ENCODE peak calls at places on chromosomes 6 and 20, in nine cellular contexts. One of them, this sample, is unnamed.

GRCh38 chr6:34583461-34583860 is 27.3 kb upstream of the SPDEF start:
- DNase-seq in aorta: peak; percentile 61
- DNase-seq in ascending aorta: no peak
- DNase-seq in H1: no peak
- DNase-seq in kidney: no peak
- DNase-seq in CD8-positive, alpha-beta T cell: peak; percentile 2
- DNase-seq in small intestine: no peak
- DNase-seq in left ventricle myocardium inferior: no peak
- DNase-seq in WERI-Rb-1: peak; percentile 67
- DNase-seq in this sample: no peak

GRCh38 chr20:47879771-47880170 is 94.5 kb upstream of the SULF2 start:
- DNase-seq in aorta: no peak
- DNase-seq in ascending aorta: no peak
- DNase-seq in H1: no peak
- DNase-seq in kidney: no peak
- DNase-seq in CD8-positive, alpha-beta T cell: no peak
- DNase-seq in small intestine: no peak
- DNase-seq in left ventricle myocardium inferior: no peak
- DNase-seq in WERI-Rb-1: no peak
- DNase-seq in this sample: no peak

GRCh38 chr6:41734666-41735426 is 562 bp downstream of the TFEB start:
- DNase-seq in aorta: peak; percentile 94
- DNase-seq in ascending aorta: peak; percentile 35
- DNase-seq in H1: no peak
- DNase-seq in kidney: peak; percentile 95
- DNase-seq in CD8-positive, alpha-beta T cell: peak; percentile 39
- DNase-seq in small intestine: peak; percentile 50
- DNase-seq in left ventricle myocardium inferior: peak; percentile 89
- DNase-seq in WERI-Rb-1: peak; percentile 94
- DNase-seq in this sample: peak; percentile 70

GRCh38 chr6:94510877-94511276 is 1066.5 kb upstream of the MANEA start:
- DNase-seq in aorta: peak; percentile 61
- DNase-seq in ascending aorta: no peak
- DNase-seq in H1: no peak
- DNase-seq in kidney: peak; percentile 62
- DNase-seq in CD8-positive, alpha-beta T cell: no peak
- DNase-seq in small intestine: no peak
- DNase-seq in left ventricle myocardium inferior: no peak
- DNase-seq in WERI-Rb-1: no peak
- DNase-seq in this sample: no peak

GRCh38 chr6:2579241-2579761 is 171.4 kb downstream of the MYLK4 start:
- DNase-seq in aorta: no peak
- DNase-seq in ascending aorta: no peak
- DNase-seq in H1: no peak
- DNase-seq in kidney: no peak
- DNase-seq in CD8-positive, alpha-beta T cell: no peak
- DNase-seq in small intestine: no peak
- DNase-seq in left ventricle myocardium inferior: peak; percentile 21
- DNase-seq in WERI-Rb-1: no peak
- DNase-seq in this sample: no peak

GRCh38 chr6:3272911-3273547 is 14.3 kb downstream of the PSMG4 start:
- DNase-seq in aorta: no peak
- DNase-seq in ascending aorta: no peak
- DNase-seq in H1: no peak
- DNase-seq in kidney: no peak
- DNase-seq in CD8-positive, alpha-beta T cell: no peak
- DNase-seq in small intestine: no peak
- DNase-seq in left ventricle myocardium inferior: no peak
- DNase-seq in WERI-Rb-1: no peak
- DNase-seq in this sample: no peak

GRCh38 chr6:80725156-80725930 is 618.9 kb downstream of the BCKDHB start:
- DNase-seq in aorta: no peak
- DNase-seq in ascending aorta: no peak
- DNase-seq in H1: no peak
- DNase-seq in kidney: no peak
- DNase-seq in CD8-positive, alpha-beta T cell: no peak
- DNase-seq in small intestine: no peak
- DNase-seq in left ventricle myocardium inferior: no peak
- DNase-seq in WERI-Rb-1: no peak
- DNase-seq in this sample: no peak

GRCh38 chr6:9523462-9523861 is 891.4 kb downstream of the TFAP2A start:
- DNase-seq in aorta: no peak
- DNase-seq in ascending aorta: no peak
- DNase-seq in H1: no peak
- DNase-seq in kidney: no peak
- DNase-seq in CD8-positive, alpha-beta T cell: no peak
- DNase-seq in small intestine: no peak
- DNase-seq in left ventricle myocardium inferior: no peak
- DNase-seq in WERI-Rb-1: peak; percentile 27
- DNase-seq in this sample: peak; percentile 88

GRCh38 chr6:147170269-147170668 is 33.9 kb upstream of the STXBP5 start:
- DNase-seq in aorta: no peak
- DNase-seq in ascending aorta: no peak
- DNase-seq in H1: no peak
- DNase-seq in kidney: no peak
- DNase-seq in CD8-positive, alpha-beta T cell: no peak
- DNase-seq in small intestine: no peak
- DNase-seq in left ventricle myocardium inferior: no peak
- DNase-seq in WERI-Rb-1: no peak
- DNase-seq in this sample: peak; percentile 50

GRCh38 chr20:37526839-37527637 is 638 bp downstream of the BLCAP start:
- DNase-seq in aorta: no peak
- DNase-seq in ascending aorta: no peak
- DNase-seq in H1: no peak
- DNase-seq in kidney: no peak
- DNase-seq in CD8-positive, alpha-beta T cell: no peak
- DNase-seq in small intestine: peak; percentile 62
- DNase-seq in left ventricle myocardium inferior: no peak
- DNase-seq in WERI-Rb-1: no peak
- DNase-seq in this sample: peak; percentile 26

GRCh38 chr20:26218301-26218700 is 521.6 kb upstream of the ZNF337 start:
- DNase-seq in aorta: no peak
- DNase-seq in ascending aorta: no peak
- DNase-seq in H1: no peak
- DNase-seq in kidney: no peak
- DNase-seq in CD8-positive, alpha-beta T cell: no peak
- DNase-seq in small intestine: no peak
- DNase-seq in left ventricle myocardium inferior: no peak
- DNase-seq in WERI-Rb-1: no peak
- DNase-seq in this sample: peak; percentile 3

GRCh38 chr6:44253307-44254101 is 3.8 kb downstream of the SLC35B2 start:
- DNase-seq in aorta: peak; percentile 48
- DNase-seq in ascending aorta: no peak
- DNase-seq in H1: no peak
- DNase-seq in kidney: peak; percentile 35
- DNase-seq in CD8-positive, alpha-beta T cell: peak; percentile 42
- DNase-seq in small intestine: peak; percentile 62
- DNase-seq in left ventricle myocardium inferior: no peak
- DNase-seq in WERI-Rb-1: peak; percentile 91
- DNase-seq in this sample: peak; percentile 89

GRCh38 chr6:93679836-93680235 is 260.5 kb upstream of the EPHA7 start:
- DNase-seq in aorta: no peak
- DNase-seq in ascending aorta: no peak
- DNase-seq in H1: no peak
- DNase-seq in kidney: no peak
- DNase-seq in CD8-positive, alpha-beta T cell: no peak
- DNase-seq in small intestine: no peak
- DNase-seq in left ventricle myocardium inferior: no peak
- DNase-seq in WERI-Rb-1: no peak
- DNase-seq in this sample: no peak

GRCh38 chr6:28615955-28616747 is 90.5 kb downstream of the GPX5 start:
- DNase-seq in aorta: no peak
- DNase-seq in ascending aorta: no peak
- DNase-seq in H1: no peak
- DNase-seq in kidney: peak; percentile 58
- DNase-seq in CD8-positive, alpha-beta T cell: no peak
- DNase-seq in small intestine: no peak
- DNase-seq in left ventricle myocardium inferior: no peak
- DNase-seq in WERI-Rb-1: no peak
- DNase-seq in this sample: no peak
- H3K4me3 ChIP-seq in aorta: no peak overlapping the region
- H3K4me3 ChIP-seq in ascending aorta: no peak overlapping the region
- H3K4me3 ChIP-seq in H1: peak overlapping the region; percentile 60
- H3K4me3 ChIP-seq in kidney: no peak overlapping the region
- H3K4me3 ChIP-seq in CD8-positive, alpha-beta T cell: no peak overlapping the region
- H3K4me3 ChIP-seq in small intestine: no peak overlapping the region
- H3K4me3 ChIP-seq in left ventricle myocardium inferior: no peak overlapping the region
- H3K4me3 ChIP-seq in WERI-Rb-1: no peak overlapping the region
- H3K4me3 ChIP-seq in this sample: no peak overlapping the region

DNA sequence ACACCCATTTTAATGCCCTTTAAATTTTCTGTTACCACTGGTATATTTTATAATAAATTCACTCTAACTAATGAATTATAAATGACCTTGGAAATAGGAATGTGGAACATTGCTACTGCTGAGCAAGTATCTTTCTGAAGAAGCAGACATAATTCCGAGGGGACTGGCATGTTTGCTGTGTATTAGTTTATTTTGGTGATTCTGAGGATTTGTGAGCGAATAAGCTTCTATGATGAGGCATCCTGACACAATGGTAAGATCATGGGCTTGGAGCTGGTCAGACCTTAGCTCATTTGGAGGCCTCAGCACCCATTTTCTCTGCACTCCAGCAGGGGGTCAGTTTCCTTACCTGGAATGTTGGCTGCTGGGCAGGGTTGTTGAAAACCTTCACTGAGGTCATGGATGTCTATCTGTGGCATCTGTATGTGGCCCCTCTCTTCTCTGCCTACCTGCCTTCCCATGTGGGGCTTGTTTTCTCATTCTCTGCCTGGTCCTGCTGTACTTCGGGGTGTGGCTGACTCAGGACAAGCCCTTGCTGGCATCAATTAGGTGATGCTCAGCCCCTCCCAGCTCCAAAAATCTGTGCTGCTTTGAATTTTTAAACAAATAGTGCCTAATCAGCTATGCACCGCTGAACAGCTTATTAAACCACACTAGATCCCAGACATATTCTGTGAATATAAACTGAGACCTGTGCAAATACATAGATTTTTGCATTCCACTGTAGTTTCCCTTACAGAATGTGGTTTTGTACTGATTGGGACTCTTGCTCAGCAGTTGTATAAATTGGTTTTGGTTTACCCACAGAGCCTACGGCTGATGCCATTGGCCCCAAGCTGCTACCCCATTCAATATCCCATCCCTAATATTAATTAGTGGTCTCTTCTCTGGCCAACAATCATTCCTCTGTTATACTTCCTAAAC is 10.7 kb downstream of the ARID1B start:
- DNase-seq in aorta: no peak
- DNase-seq in ascending aorta: no peak
- DNase-seq in H1: no peak
- DNase-seq in kidney: no peak
- DNase-seq in CD8-positive, alpha-beta T cell: no peak
- DNase-seq in small intestine: no peak
- DNase-seq in left ventricle myocardium inferior: no peak
- DNase-seq in WERI-Rb-1: no peak
- DNase-seq in this sample: no peak
- H3K4me3 ChIP-seq in aorta: no peak overlapping the region
- H3K4me3 ChIP-seq in ascending aorta: no peak overlapping the region
- H3K4me3 ChIP-seq in H1: no peak overlapping the region
- H3K4me3 ChIP-seq in kidney: no peak overlapping the region
- H3K4me3 ChIP-seq in CD8-positive, alpha-beta T cell: no peak overlapping the region
- H3K4me3 ChIP-seq in small intestine: no peak overlapping the region
- H3K4me3 ChIP-seq in left ventricle myocardium inferior: no peak overlapping the region
- H3K4me3 ChIP-seq in WERI-Rb-1: no peak overlapping the region
- H3K4me3 ChIP-seq in this sample: no peak overlapping the region

GRCh38 chr6:7542065-7542877 is 800 bp downstream of the DSP start:
- DNase-seq in aorta: peak; percentile 80
- DNase-seq in ascending aorta: no peak
- DNase-seq in H1: no peak
- DNase-seq in kidney: peak; percentile 85
- DNase-seq in CD8-positive, alpha-beta T cell: no peak
- DNase-seq in small intestine: peak; percentile 33
- DNase-seq in left ventricle myocardium inferior: peak; percentile 30
- DNase-seq in WERI-Rb-1: no peak
- DNase-seq in this sample: peak; percentile 3
- H3K4me3 ChIP-seq in aorta: peak overlapping the region; percentile 8
- H3K4me3 ChIP-seq in ascending aorta: peak overlapping the region; percentile 76
- H3K4me3 ChIP-seq in H1: peak overlapping the region; percentile 93
- H3K4me3 ChIP-seq in kidney: peak overlapping the region; percentile 75
- H3K4me3 ChIP-seq in CD8-positive, alpha-beta T cell: peak overlapping the region; percentile 41
- H3K4me3 ChIP-seq in small intestine: peak overlapping the region; percentile 75
- H3K4me3 ChIP-seq in left ventricle myocardium inferior: peak overlapping the region; percentile 75
- H3K4me3 ChIP-seq in WERI-Rb-1: peak overlapping the region; percentile 49
- H3K4me3 ChIP-seq in this sample: peak overlapping the region; percentile 43

DNA sequence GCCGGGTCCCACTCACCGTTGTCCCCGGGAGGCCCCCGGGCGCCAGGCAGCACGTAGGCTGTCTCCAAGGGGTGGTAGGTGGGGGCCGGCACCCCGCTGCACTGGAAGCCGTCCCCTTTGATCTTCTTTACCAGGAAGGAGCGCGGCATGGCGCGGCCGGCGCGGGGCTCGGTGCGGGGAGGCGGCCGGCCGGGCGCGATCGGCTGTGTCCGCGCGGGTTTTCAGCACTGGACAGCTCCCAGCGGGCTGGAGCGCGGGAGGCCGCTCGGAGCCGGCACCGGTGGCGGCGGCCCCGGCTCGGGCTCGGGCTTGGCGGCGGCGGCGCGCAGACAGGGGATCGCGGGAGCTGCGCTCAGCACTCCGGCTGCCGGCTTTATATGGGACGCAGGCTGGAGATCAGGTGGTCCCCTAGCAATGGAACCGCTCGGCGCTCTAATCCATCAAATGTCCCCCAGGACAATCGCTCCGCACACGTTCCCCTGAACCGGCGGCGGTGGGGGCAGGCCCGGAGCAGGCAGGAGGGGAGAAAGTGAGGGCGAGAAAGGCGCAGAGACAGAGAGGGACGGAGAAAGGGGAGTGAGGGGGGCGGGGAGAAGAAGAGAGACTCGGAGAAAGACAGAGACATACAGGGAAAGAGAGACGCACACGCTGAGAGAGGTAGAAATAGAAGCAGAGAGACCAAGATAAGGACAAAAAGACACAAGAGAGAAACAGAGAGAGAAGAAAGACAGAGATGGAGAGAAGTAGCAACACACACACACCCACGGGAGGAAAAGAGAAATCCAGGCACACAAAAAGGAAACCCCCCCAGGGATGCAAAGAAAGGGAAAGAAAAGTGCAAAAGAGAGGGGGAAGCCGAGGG is at the start of gene SCRT2:
- DNase-seq in aorta: peak; percentile 95
- DNase-seq in ascending aorta: no peak
- DNase-seq in H1: no peak
- DNase-seq in kidney: peak; percentile 88
- DNase-seq in CD8-positive, alpha-beta T cell: peak; percentile 31
- DNase-seq in small intestine: peak; percentile 64
- DNase-seq in left ventricle myocardium inferior: peak; percentile 86
- DNase-seq in WERI-Rb-1: peak; percentile 47
- DNase-seq in this sample: peak; percentile 67
- H3K4me3 ChIP-seq in aorta: no peak within 1 kb of the TSS
- H3K4me3 ChIP-seq in ascending aorta: peak within 1 kb of the TSS; percentile 21
- H3K4me3 ChIP-seq in H1: peak within 1 kb of the TSS; percentile 92
- H3K4me3 ChIP-seq in kidney: no peak within 1 kb of the TSS
- H3K4me3 ChIP-seq in CD8-positive, alpha-beta T cell: peak within 1 kb of the TSS; percentile 15
- H3K4me3 ChIP-seq in small intestine: no peak within 1 kb of the TSS
- H3K4me3 ChIP-seq in left ventricle myocardium inferior: peak within 1 kb of the TSS; percentile 56
- H3K4me3 ChIP-seq in WERI-Rb-1: peak within 1 kb of the TSS; percentile 72
- H3K4me3 ChIP-seq in this sample: no peak within 1 kb of the TSS

GRCh38 chr6:124203812-124204167 is 400.1 kb downstream of the NKAIN2 start:
- DNase-seq in aorta: no peak
- DNase-seq in ascending aorta: no peak
- DNase-seq in H1: no peak
- DNase-seq in kidney: no peak
- DNase-seq in CD8-positive, alpha-beta T cell: no peak
- DNase-seq in small intestine: no peak
- DNase-seq in left ventricle myocardium inferior: no peak
- DNase-seq in WERI-Rb-1: no peak
- DNase-seq in this sample: no peak
- H3K4me3 ChIP-seq in aorta: no peak overlapping the region
- H3K4me3 ChIP-seq in ascending aorta: no peak overlapping the region
- H3K4me3 ChIP-seq in H1: no peak overlapping the region
- H3K4me3 ChIP-seq in kidney: no peak overlapping the region
- H3K4me3 ChIP-seq in CD8-positive, alpha-beta T cell: no peak overlapping the region
- H3K4me3 ChIP-seq in small intestine: no peak overlapping the region
- H3K4me3 ChIP-seq in left ventricle myocardium inferior: no peak overlapping the region
- H3K4me3 ChIP-seq in WERI-Rb-1: no peak overlapping the region
- H3K4me3 ChIP-seq in this sample: no peak overlapping the region

GRCh38 chr20:50022676-50023075 is 39.9 kb downstream of the SNAI1 start:
- DNase-seq in aorta: no peak
- DNase-seq in ascending aorta: no peak
- DNase-seq in H1: no peak
- DNase-seq in kidney: no peak
- DNase-seq in CD8-positive, alpha-beta T cell: no peak
- DNase-seq in small intestine: no peak
- DNase-seq in left ventricle myocardium inferior: no peak
- DNase-seq in WERI-Rb-1: no peak
- DNase-seq in this sample: no peak
- H3K4me3 ChIP-seq in aorta: no peak overlapping the region
- H3K4me3 ChIP-seq in ascending aorta: no peak overlapping the region
- H3K4me3 ChIP-seq in H1: no peak overlapping the region
- H3K4me3 ChIP-seq in kidney: no peak overlapping the region
- H3K4me3 ChIP-seq in CD8-positive, alpha-beta T cell: no peak overlapping the region
- H3K4me3 ChIP-seq in small intestine: no peak overlapping the region
- H3K4me3 ChIP-seq in left ventricle myocardium inferior: no peak overlapping the region
- H3K4me3 ChIP-seq in WERI-Rb-1: no peak overlapping the region
- H3K4me3 ChIP-seq in this sample: no peak overlapping the region

This sample was measured in MG63.